ENCODE peak calls at places on chromosomes 3 and 15, in five cellular contexts. F is uterus, J is body of pancreas, H is tibial nerve, O is endothelial cell of umbilical vein. C is an unnamed sample.

GRCh38 chr3:64267774-64268604 is 42.7 kb upstream of the PRICKLE2 start:
- DNase-seq in F (peak), J (peak), H (peak), O (peak), C (peak)

GRCh38 chr15:89101302-89102191 is 13.3 kb downstream of the ABHD2 start:
- DNase-seq in F (peak), J (peak), H (peak), O (peak), C (peak)

GRCh38 chr3:189204467-189204866 is 32.7 kb downstream of the TPRG1 start:
- DNase-seq in F (no peak), J (no peak), H (no peak), O (no peak), C (no peak)

GRCh38 chr15:59349715-59350420 is 22.8 kb downstream of the MYO1E start:
- DNase-seq in F (peak), J (no peak), H (no peak), O (peak), C (no peak)

GRCh38 chr3:49723301-49723630 is 485 bp downstream of the GMPPB start:
- DNase-seq in F (peak), J (peak), H (peak), O (no peak), C (peak)

GRCh38 chr15:63191895-63192603 is 2.6 kb downstream of the RAB8B start:
- DNase-seq in F (no peak), J (no peak), H (no peak), O (no peak), C (no peak)

GRCh38 chr15:37888356-37888755 is 46.1 kb upstream of the TMCO5A start:
- DNase-seq in F (no peak), J (no peak), H (no peak), O (no peak), C (no peak)

GRCh38 chr15:42494998-42495360 is 455 bp upstream of the SNAP23 start:
- DNase-seq in F (no peak), J (peak), H (no peak), O (peak), C (no peak)

GRCh38 chr3:12901631-12902045 is 60.3 kb upstream of the RPL32 start:
- DNase-seq in F (no peak), J (no peak), H (no peak), O (no peak), C (no peak)

GRCh38 chr3:8660781-8661180 is 16.2 kb upstream of the SSUH2 start:
- DNase-seq in F (no peak), J (no peak), H (no peak), O (peak), C (no peak)

GRCh38 chr3:124839896-124840295 is 47.3 kb downstream of the ITGB5 start:
- DNase-seq in F (no peak), J (no peak), H (no peak), O (no peak), C (no peak)

GRCh38 chr3:194312186-194312742 is 38.9 kb downstream of the CPN2 start:
- DNase-seq in F (peak), J (no peak), H (no peak), O (no peak), C (peak)

GRCh38 chr3:150149651-150150051 is 179.0 kb upstream of the PFN2 start:
- DNase-seq in F (no peak), J (no peak), H (no peak), O (no peak), C (no peak)

GRCh38 chr3:185995352-185995751 is 57.5 kb upstream of the TRA2B start:
- DNase-seq in F (no peak), J (no peak), H (no peak), O (no peak), C (no peak)

GRCh38 chr3:39192490-39193092 is at the start of gene XIRP1:
- DNase-seq in F (no peak), J (no peak), H (no peak), O (no peak), C (no peak)

GRCh38 chr15:54208786-54209185 is 230.5 kb downstream of the UNC13C start:
- DNase-seq in F (no peak), J (no peak), H (no peak), O (no peak), C (no peak)

GRCh38 chr3:25045291-25045690 is 382.8 kb upstream of the RARB start:
- DNase-seq in F (no peak), J (no peak), H (no peak), O (peak), C (no peak)

GRCh38 chr3:127792664-127793292 is 29.5 kb downstream of the MGLL start:
- DNase-seq in F (peak), J (no peak), H (peak), O (peak), C (peak)

GRCh38 chr3:171526869-171527268 is 66.7 kb upstream of the TNIK start:
- DNase-seq in F (no peak), J (no peak), H (no peak), O (no peak), C (no peak)

GRCh38 chr3:46926871-46927717 is 49.5 kb downstream of the CCDC12 start:
- DNase-seq in F (peak), J (peak), H (no peak), O (peak), C (no peak)

GRCh38 chr3:186096295-186096694 is 12.6 kb downstream of the ETV5 start:
- DNase-seq in F (no peak), J (no peak), H (no peak), O (no peak), C (no peak)

GRCh38 chr3:51982352-51982837 is 940 bp upstream of the ACY1 start:
- DNase-seq in F (no peak), J (peak), H (no peak), O (no peak), C (no peak)

GRCh38 chr15:69592954-69593353 is 140.3 kb downstream of the RPLP1 start:
- DNase-seq in F (no peak), J (no peak), H (no peak), O (no peak), C (no peak)

GRCh38 chr3:23810342-23811116 is 4.8 kb downstream of the UBE2E1 start:
- DNase-seq in F (peak), J (peak), H (peak), O (peak), C (no peak)

GRCh38 chr3:51378075-51378474 is 7.0 kb upstream of the MANF start:
- DNase-seq in F (no peak), J (no peak), H (no peak), O (no peak), C (no peak)

GRCh38 chr3:24640330-24640877 is 145.8 kb upstream of the THRB start:
- DNase-seq in F (no peak), J (peak), H (no peak), O (peak), C (no peak)

GRCh38 chr3:111979689-111980025 is 831 bp downstream of the ABHD10 start:
- DNase-seq in F (no peak), J (no peak), H (no peak), O (no peak), C (no peak)
- H3K4me3 ChIP-seq in F (peak), J (peak), H (peak), O (peak), C (peak)

GRCh38 chr15:58049520-58050227 is 15.8 kb downstream of the ALDH1A2 start:
- DNase-seq in F (no peak), J (no peak), H (no peak), O (no peak), C (no peak)
- TF ChIP-seq POLR2A in F (no peak), J (no peak), H (no peak), O (no peak), C (no peak)

GRCh38 chr3:57972421-57973111 is 35.7 kb upstream of the FLNB start:
- DNase-seq in F (no peak), J (no peak), H (no peak), O (no peak), C (no peak)
- H3K4me3 ChIP-seq in F (no peak), J (no peak), H (no peak), O (no peak), C (no peak)

GRCh38 chr3:197711973-197712707 is 24.6 kb downstream of the RUBCN start:
- DNase-seq in F (peak), J (peak), H (peak), O (peak), C (peak)
- TF ChIP-seq POLR2A in F (peak), J (peak), H (peak), O (peak), C (no peak)

GRCh38 chr3:37052860-37053259 is 59.5 kb downstream of the MLH1 start:
- DNase-seq in F (no peak), J (no peak), H (no peak), O (no peak), C (no peak)

GRCh38 chr3:37050242-37050641 is 56.9 kb downstream of the MLH1 start:
- DNase-seq in F (no peak), J (no peak), H (no peak), O (no peak), C (no peak)

GRCh38 chr3:37054370-37054769 is 61.1 kb downstream of the MLH1 start:
- DNase-seq in F (no peak), J (no peak), H (no peak), O (peak), C (no peak)

GRCh38 chr3:37053753-37054152 is 60.4 kb downstream of the MLH1 start:
- DNase-seq in F (no peak), J (no peak), H (no peak), O (no peak), C (no peak)

GRCh38 chr3:37053337-37053736 is 60.0 kb downstream of the MLH1 start:
- DNase-seq in F (no peak), J (no peak), H (no peak), O (no peak), C (no peak)
- H3K4me3 ChIP-seq in F (no peak), J (no peak), H (no peak), O (no peak), C (no peak)

GRCh38 chr3:154121236-154122095 is at the start of gene ARHGEF26:
- DNase-seq in F (peak), J (peak), H (peak), O (peak), C (peak)
- TF ChIP-seq POLR2A in F (peak), J (peak), H (no peak), O (no peak), C (no peak)

DNA sequence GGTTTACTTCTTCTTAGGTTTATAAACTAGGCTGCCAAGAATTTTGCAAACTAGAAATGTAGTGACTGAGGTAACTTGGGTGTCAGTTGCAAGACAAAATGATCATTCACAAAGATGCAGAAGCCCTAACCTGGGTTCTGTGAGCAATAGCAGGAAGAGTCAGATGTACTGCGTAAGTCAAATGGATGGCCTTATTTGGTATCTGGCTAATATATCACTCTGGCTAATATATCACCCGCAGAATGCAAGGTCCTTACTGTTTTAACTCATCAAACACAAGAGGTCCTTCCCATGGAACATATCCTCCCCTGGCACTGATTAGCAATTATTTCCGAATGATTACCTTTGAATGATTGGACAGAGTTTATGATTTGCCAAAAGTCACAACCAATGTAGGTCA is 37.4 kb downstream of the RBMS3 start:
- DNase-seq in F (no peak), J (no peak), H (no peak), O (no peak), C (no peak)
- H3K4me3 ChIP-seq in F (no peak), J (no peak), H (no peak), O (no peak), C (no peak)

GRCh38 chr15:90529369-90530249 is at the start of gene CRTC3:
- DNase-seq in F (peak), J (peak), H (peak), O (peak), C (peak)
- TF ChIP-seq POLR2A in F (peak), J (peak), H (peak), O (peak), C (no peak)

GRCh38 chr15:64247535-64247905 is 84.7 kb upstream of the PPIB start:
- DNase-seq in F (no peak), J (no peak), H (no peak), O (peak), C (no peak)

GRCh38 chr15:64246364-64247189 is 83.8 kb upstream of the PPIB start:
- DNase-seq in F (no peak), J (no peak), H (no peak), O (peak), C (no peak)

GRCh38 chr15:64247906-64248541 is 85.2 kb upstream of the PPIB start:
- DNase-seq in F (no peak), J (peak), H (no peak), O (peak), C (no peak)

GRCh38 chr15:64249406-64249805 is 86.6 kb upstream of the PPIB start:
- DNase-seq in F (no peak), J (peak), H (no peak), O (no peak), C (no peak)

DNA sequence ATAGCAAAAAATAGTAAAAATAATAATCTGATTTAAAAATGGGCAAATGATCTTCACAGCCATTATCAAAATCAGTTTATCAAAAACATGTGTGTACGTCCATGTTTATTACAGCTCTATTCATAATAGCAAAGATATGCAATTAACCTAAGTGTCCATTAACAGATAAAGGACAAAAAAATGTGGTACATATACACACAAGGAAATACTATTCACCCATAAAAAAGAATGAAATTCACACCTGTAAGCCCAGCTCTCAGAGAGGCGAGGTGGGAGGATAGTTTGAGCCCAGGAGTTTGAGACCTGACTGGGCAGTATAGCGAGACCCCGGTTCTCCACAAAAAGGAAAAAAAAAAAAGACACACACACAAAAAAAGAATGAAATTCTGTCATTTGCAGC is 82.6 kb upstream of the PPIB start:
- DNase-seq in F (no peak), J (no peak), H (no peak), O (no peak), C (no peak)
- H3K4me3 ChIP-seq in F (no peak), J (no peak), H (no peak), O (no peak), C (no peak)

C was measured in lower leg skin.